ENCODE peak calls at places on chromosomes 7 and 10, in ten cellular contexts. One of them, this sample, is unnamed.

GRCh38 chr7:37918526-37918925 is 1.9 kb upstream of the SFRP4 start:
- DNase-seq in mammary epithelial cell: no peak
- DNase-seq in tibial nerve: no peak
- DNase-seq in IMR-90: no peak
- DNase-seq in sigmoid colon: no peak
- DNase-seq in neural crest cell: no peak
- DNase-seq in fibroblast of mammary gland: no peak
- DNase-seq in colonic mucosa: no peak
- DNase-seq in stomach: no peak
- DNase-seq in prostate gland: no peak
- DNase-seq in this sample: no peak

GRCh38 chr10:52597189-52597863 is 175.3 kb downstream of the MBL2 start:
- DNase-seq in mammary epithelial cell: no peak
- DNase-seq in tibial nerve: no peak
- DNase-seq in IMR-90: no peak
- DNase-seq in sigmoid colon: no peak
- DNase-seq in neural crest cell: no peak
- DNase-seq in fibroblast of mammary gland: no peak
- DNase-seq in colonic mucosa: no peak
- DNase-seq in stomach: no peak
- DNase-seq in prostate gland: no peak
- DNase-seq in this sample: no peak

GRCh38 chr7:150429699-150430098 is 20.7 kb upstream of the GIMAP8 start:
- DNase-seq in mammary epithelial cell: no peak
- DNase-seq in tibial nerve: no peak
- DNase-seq in IMR-90: no peak
- DNase-seq in sigmoid colon: no peak
- DNase-seq in neural crest cell: no peak
- DNase-seq in fibroblast of mammary gland: no peak
- DNase-seq in colonic mucosa: no peak
- DNase-seq in stomach: no peak
- DNase-seq in prostate gland: no peak
- DNase-seq in this sample: no peak

GRCh38 chr10:63266337-63267327 is 133.5 kb downstream of the NRBF2 start:
- DNase-seq in mammary epithelial cell: no peak
- DNase-seq in tibial nerve: no peak
- DNase-seq in IMR-90: no peak
- DNase-seq in sigmoid colon: no peak
- DNase-seq in neural crest cell: no peak
- DNase-seq in fibroblast of mammary gland: no peak
- DNase-seq in colonic mucosa: no peak
- DNase-seq in stomach: no peak
- DNase-seq in prostate gland: no peak
- DNase-seq in this sample: no peak

GRCh38 chr7:127256326-127256725 is 3.6 kb upstream of the GRM8 start:
- DNase-seq in mammary epithelial cell: peak
- DNase-seq in tibial nerve: no peak
- DNase-seq in IMR-90: no peak
- DNase-seq in sigmoid colon: no peak
- DNase-seq in neural crest cell: no peak
- DNase-seq in fibroblast of mammary gland: no peak
- DNase-seq in colonic mucosa: no peak
- DNase-seq in stomach: no peak
- DNase-seq in prostate gland: no peak
- DNase-seq in this sample: no peak

GRCh38 chr7:2786607-2787116 is 57.4 kb downstream of the GNA12 start:
- DNase-seq in mammary epithelial cell: no peak
- DNase-seq in tibial nerve: no peak
- DNase-seq in IMR-90: no peak
- DNase-seq in sigmoid colon: no peak
- DNase-seq in neural crest cell: no peak
- DNase-seq in fibroblast of mammary gland: no peak
- DNase-seq in colonic mucosa: no peak
- DNase-seq in stomach: no peak
- DNase-seq in prostate gland: no peak
- DNase-seq in this sample: no peak

GRCh38 chr7:129169171-129169643 is 19.2 kb upstream of the SMO start:
- DNase-seq in mammary epithelial cell: no peak
- DNase-seq in tibial nerve: peak
- DNase-seq in IMR-90: no peak
- DNase-seq in sigmoid colon: peak
- DNase-seq in neural crest cell: peak
- DNase-seq in fibroblast of mammary gland: peak
- DNase-seq in colonic mucosa: peak
- DNase-seq in stomach: peak
- DNase-seq in prostate gland: peak
- DNase-seq in this sample: peak

GRCh38 chr7:140007051-140007690 is 55.6 kb downstream of the PARP12 start:
- DNase-seq in mammary epithelial cell: no peak
- DNase-seq in tibial nerve: no peak
- DNase-seq in IMR-90: no peak
- DNase-seq in sigmoid colon: peak
- DNase-seq in neural crest cell: no peak
- DNase-seq in fibroblast of mammary gland: no peak
- DNase-seq in colonic mucosa: no peak
- DNase-seq in stomach: no peak
- DNase-seq in prostate gland: no peak
- DNase-seq in this sample: no peak

GRCh38 chr7:122802211-122802833 is 83.9 kb downstream of the CADPS2 start:
- DNase-seq in mammary epithelial cell: no peak
- DNase-seq in tibial nerve: no peak
- DNase-seq in IMR-90: no peak
- DNase-seq in sigmoid colon: peak
- DNase-seq in neural crest cell: no peak
- DNase-seq in fibroblast of mammary gland: no peak
- DNase-seq in colonic mucosa: no peak
- DNase-seq in stomach: no peak
- DNase-seq in prostate gland: peak
- DNase-seq in this sample: no peak

GRCh38 chr7:86848226-86848625 is 204.5 kb downstream of the GRM3 start:
- DNase-seq in mammary epithelial cell: no peak
- DNase-seq in tibial nerve: no peak
- DNase-seq in IMR-90: no peak
- DNase-seq in sigmoid colon: no peak
- DNase-seq in neural crest cell: no peak
- DNase-seq in fibroblast of mammary gland: no peak
- DNase-seq in colonic mucosa: peak
- DNase-seq in stomach: no peak
- DNase-seq in prostate gland: no peak
- DNase-seq in this sample: no peak

GRCh38 chr10:86635402-86635801 is 18.9 kb upstream of the OPN4 start:
- DNase-seq in mammary epithelial cell: peak
- DNase-seq in tibial nerve: no peak
- DNase-seq in IMR-90: peak
- DNase-seq in sigmoid colon: no peak
- DNase-seq in neural crest cell: no peak
- DNase-seq in fibroblast of mammary gland: peak
- DNase-seq in colonic mucosa: no peak
- DNase-seq in stomach: no peak
- DNase-seq in prostate gland: no peak
- DNase-seq in this sample: peak

GRCh38 chr10:50367732-50368131 is 116.4 kb upstream of the ASAH2 start:
- DNase-seq in mammary epithelial cell: peak
- DNase-seq in tibial nerve: no peak
- DNase-seq in IMR-90: peak
- DNase-seq in sigmoid colon: no peak
- DNase-seq in neural crest cell: peak
- DNase-seq in fibroblast of mammary gland: peak
- DNase-seq in colonic mucosa: peak
- DNase-seq in stomach: no peak
- DNase-seq in prostate gland: no peak
- DNase-seq in this sample: peak

GRCh38 chr10:77867124-77867715 is 59.3 kb downstream of the DLG5 start:
- DNase-seq in mammary epithelial cell: no peak
- DNase-seq in tibial nerve: no peak
- DNase-seq in IMR-90: no peak
- DNase-seq in sigmoid colon: no peak
- DNase-seq in neural crest cell: no peak
- DNase-seq in fibroblast of mammary gland: no peak
- DNase-seq in colonic mucosa: no peak
- DNase-seq in stomach: no peak
- DNase-seq in prostate gland: no peak
- DNase-seq in this sample: no peak

GRCh38 chr10:80964955-80965614 is 427.4 kb downstream of the SH2D4B start:
- DNase-seq in mammary epithelial cell: no peak
- DNase-seq in tibial nerve: no peak
- DNase-seq in IMR-90: no peak
- DNase-seq in sigmoid colon: no peak
- DNase-seq in neural crest cell: no peak
- DNase-seq in fibroblast of mammary gland: no peak
- DNase-seq in colonic mucosa: no peak
- DNase-seq in stomach: no peak
- DNase-seq in prostate gland: no peak
- DNase-seq in this sample: no peak

DNA sequence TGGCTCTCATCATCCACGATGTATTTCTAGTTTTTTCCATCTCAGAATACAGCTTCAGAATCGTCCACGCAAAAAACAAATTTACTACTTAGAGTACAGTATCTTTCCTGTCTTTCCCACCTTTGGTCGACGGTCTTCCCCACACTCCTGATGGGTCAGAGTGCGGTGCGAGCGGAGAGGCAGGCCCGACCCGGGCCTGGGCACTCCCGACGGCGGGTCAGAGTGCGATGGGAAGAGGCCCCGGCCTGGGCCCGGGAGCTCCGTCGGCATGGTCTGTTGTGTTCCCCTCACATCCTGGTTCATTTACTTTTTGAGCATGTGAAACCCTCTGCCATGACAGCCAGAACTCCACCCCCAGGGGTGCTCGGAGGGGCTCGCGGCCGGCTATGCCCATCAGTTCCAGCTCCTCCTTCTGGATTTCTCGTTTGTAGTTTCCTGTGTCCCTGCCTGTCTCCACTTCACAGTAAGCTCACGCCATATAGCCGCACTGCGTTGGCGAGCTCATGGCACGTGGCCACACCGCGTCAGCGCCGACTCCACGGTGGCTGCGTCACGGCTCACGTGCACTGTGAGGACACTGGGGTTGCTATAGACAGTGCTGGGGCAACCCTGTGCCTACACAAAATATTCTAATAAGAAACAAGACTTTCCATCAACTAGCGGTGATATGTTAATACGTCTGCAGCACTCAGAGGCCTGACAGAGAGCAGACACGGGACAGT is 7.8 kb downstream of the COX19 start:
- DNase-seq in mammary epithelial cell: no peak
- DNase-seq in tibial nerve: no peak
- DNase-seq in IMR-90: no peak
- DNase-seq in sigmoid colon: no peak
- DNase-seq in neural crest cell: no peak
- DNase-seq in fibroblast of mammary gland: no peak
- DNase-seq in colonic mucosa: no peak
- DNase-seq in stomach: no peak
- DNase-seq in prostate gland: no peak
- DNase-seq in this sample: no peak
- TF ChIP-seq CTCF in mammary epithelial cell: no peak
- TF ChIP-seq CTCF in tibial nerve: no peak
- TF ChIP-seq CTCF in IMR-90: no peak
- TF ChIP-seq CTCF in sigmoid colon: no peak
- TF ChIP-seq CTCF in neural crest cell: no peak
- TF ChIP-seq CTCF in fibroblast of mammary gland: no peak
- TF ChIP-seq CTCF in colonic mucosa: no peak
- TF ChIP-seq CTCF in stomach: no peak
- TF ChIP-seq CTCF in prostate gland: no peak
- TF ChIP-seq CTCF in this sample: no peak

GRCh38 chr7:70807650-70808049 is 324.3 kb upstream of the GALNT17 start:
- DNase-seq in mammary epithelial cell: no peak
- DNase-seq in tibial nerve: no peak
- DNase-seq in IMR-90: no peak
- DNase-seq in sigmoid colon: no peak
- DNase-seq in neural crest cell: no peak
- DNase-seq in fibroblast of mammary gland: no peak
- DNase-seq in colonic mucosa: no peak
- DNase-seq in stomach: no peak
- DNase-seq in prostate gland: no peak
- DNase-seq in this sample: no peak

GRCh38 chr7:70810558-70811139 is 321.3 kb upstream of the GALNT17 start:
- DNase-seq in mammary epithelial cell: no peak
- DNase-seq in tibial nerve: no peak
- DNase-seq in IMR-90: no peak
- DNase-seq in sigmoid colon: no peak
- DNase-seq in neural crest cell: no peak
- DNase-seq in fibroblast of mammary gland: no peak
- DNase-seq in colonic mucosa: no peak
- DNase-seq in stomach: no peak
- DNase-seq in prostate gland: no peak
- DNase-seq in this sample: no peak

GRCh38 chr7:70808876-70809275 is 323.1 kb upstream of the GALNT17 start:
- DNase-seq in mammary epithelial cell: no peak
- DNase-seq in tibial nerve: no peak
- DNase-seq in IMR-90: no peak
- DNase-seq in sigmoid colon: no peak
- DNase-seq in neural crest cell: no peak
- DNase-seq in fibroblast of mammary gland: no peak
- DNase-seq in colonic mucosa: no peak
- DNase-seq in stomach: no peak
- DNase-seq in prostate gland: no peak
- DNase-seq in this sample: no peak

DNA sequence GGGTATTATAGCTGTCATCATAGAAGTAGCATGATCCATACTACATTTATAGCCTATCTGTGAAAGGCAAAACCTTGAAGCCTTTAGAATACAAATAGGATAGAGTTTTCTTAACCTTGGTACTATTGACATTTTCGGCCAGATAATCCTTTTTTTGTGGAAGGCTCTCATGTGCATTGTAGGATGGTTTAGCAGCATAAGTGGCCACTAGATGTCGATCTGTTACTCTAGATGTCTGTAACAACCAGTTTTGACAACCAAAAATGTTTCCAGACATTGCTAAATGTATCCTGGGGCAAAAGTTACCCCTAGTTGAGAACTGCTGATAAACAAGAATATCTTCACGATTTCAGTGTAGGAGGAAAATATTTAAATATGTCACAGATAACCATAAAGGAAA is 319.4 kb upstream of the GALNT17 start:
- DNase-seq in mammary epithelial cell: no peak
- DNase-seq in tibial nerve: no peak
- DNase-seq in IMR-90: no peak
- DNase-seq in sigmoid colon: no peak
- DNase-seq in neural crest cell: no peak
- DNase-seq in fibroblast of mammary gland: no peak
- DNase-seq in colonic mucosa: no peak
- DNase-seq in stomach: no peak
- DNase-seq in prostate gland: no peak
- DNase-seq in this sample: no peak
- TF ChIP-seq CTCF in mammary epithelial cell: peak
- TF ChIP-seq CTCF in tibial nerve: no peak
- TF ChIP-seq CTCF in IMR-90: peak
- TF ChIP-seq CTCF in sigmoid colon: no peak
- TF ChIP-seq CTCF in neural crest cell: peak
- TF ChIP-seq CTCF in fibroblast of mammary gland: peak
- TF ChIP-seq CTCF in colonic mucosa: no peak
- TF ChIP-seq CTCF in stomach: no peak
- TF ChIP-seq CTCF in prostate gland: no peak
- TF ChIP-seq CTCF in this sample: peak

GRCh38 chr10:24944512-24945255 is 7.7 kb downstream of the PRTFDC1 start:
- DNase-seq in mammary epithelial cell: peak
- DNase-seq in tibial nerve: no peak
- DNase-seq in IMR-90: peak
- DNase-seq in sigmoid colon: no peak
- DNase-seq in neural crest cell: no peak
- DNase-seq in fibroblast of mammary gland: peak
- DNase-seq in colonic mucosa: peak
- DNase-seq in stomach: peak
- DNase-seq in prostate gland: no peak
- DNase-seq in this sample: peak
- TF ChIP-seq CTCF in mammary epithelial cell: peak
- TF ChIP-seq CTCF in tibial nerve: no peak
- TF ChIP-seq CTCF in IMR-90: no peak
- TF ChIP-seq CTCF in sigmoid colon: no peak
- TF ChIP-seq CTCF in neural crest cell: no peak
- TF ChIP-seq CTCF in fibroblast of mammary gland: peak
- TF ChIP-seq CTCF in colonic mucosa: no peak
- TF ChIP-seq CTCF in stomach: no peak
- TF ChIP-seq CTCF in prostate gland: no peak
- TF ChIP-seq CTCF in this sample: no peak

GRCh38 chr10:14543048-14543903 is 212.6 kb upstream of the FRMD4A start:
- DNase-seq in mammary epithelial cell: no peak
- DNase-seq in tibial nerve: no peak
- DNase-seq in IMR-90: no peak
- DNase-seq in sigmoid colon: no peak
- DNase-seq in neural crest cell: no peak
- DNase-seq in fibroblast of mammary gland: peak
- DNase-seq in colonic mucosa: no peak
- DNase-seq in stomach: no peak
- DNase-seq in prostate gland: no peak
- DNase-seq in this sample: no peak
- TF ChIP-seq CTCF in mammary epithelial cell: no peak
- TF ChIP-seq CTCF in tibial nerve: peak
- TF ChIP-seq CTCF in IMR-90: peak
- TF ChIP-seq CTCF in sigmoid colon: no peak
- TF ChIP-seq CTCF in neural crest cell: peak
- TF ChIP-seq CTCF in fibroblast of mammary gland: peak
- TF ChIP-seq CTCF in colonic mucosa: no peak
- TF ChIP-seq CTCF in stomach: peak
- TF ChIP-seq CTCF in prostate gland: peak
- TF ChIP-seq CTCF in this sample: peak

This sample was measured in astrocyte.